ENCODE peak calls at places on chromosomes 7 and 10, in four cellular contexts. T is neuronal stem cell, K is H1, R is mesenchymal stem cell. X is an unnamed sample.

GRCh38 chr10:111974325-111974724 is 209.2 kb downstream of the GPAM start:
- DNase-seq in R (no peak), K (no peak), T (no peak), X (no peak)

GRCh38 chr7:32393861-32394260 is 96.3 kb downstream of the LSM5 start:
- DNase-seq in T (no peak), R (no peak), K (no peak), X (no peak)

GRCh38 chr7:47600199-47601118 is 18.5 kb upstream of the TNS3 start:
- DNase-seq in T (no peak), R (peak; percentile 86), K (no peak), X (no peak)

GRCh38 chr10:128466831-128467371 is 340.7 kb upstream of the MKI67 start:
- DNase-seq in T (no peak), R (no peak), K (no peak), X (no peak)

GRCh38 chr7:122412441-122412840 is 107.9 kb upstream of the FEZF1 start:
- DNase-seq in K (no peak), R (no peak), T (no peak), X (no peak)

GRCh38 chr7:44348300-44348699 is 22.9 kb upstream of the CAMK2B start:
- DNase-seq in K (peak; percentile 63), T (no peak), R (peak; percentile 55), X (peak; percentile 79)

GRCh38 chr10:186911-187310 is 51.7 kb downstream of the ZMYND11 start:
- DNase-seq in K (no peak), T (no peak), R (no peak), X (no peak)

GRCh38 chr10:103546401-103546800 is 52.9 kb downstream of the NEURL1 start:
- DNase-seq in K (no peak), T (no peak), R (no peak), X (peak; percentile 8)

GRCh38 chr10:58641095-58641531 is 128.4 kb downstream of the BICC1 start:
- DNase-seq in T (no peak), R (peak; percentile 86), K (no peak), X (no peak)

GRCh38 chr10:36781570-36781969 is 343.8 kb upstream of the ANKRD30A start:
- DNase-seq in K (no peak), R (no peak), T (no peak), X (no peak)

GRCh38 chr7:37730489-37730888 is 46.9 kb downstream of the GPR141 start:
- DNase-seq in T (no peak), R (no peak), K (no peak), X (no peak)

GRCh38 chr10:70837660-70838059 is 21.9 kb downstream of the SGPL1 start:
- DNase-seq in K (no peak), T (no peak), R (no peak), X (no peak)

GRCh38 chr10:77692782-77693181 is 55.2 kb upstream of the KCNMA1 start:
- DNase-seq in R (no peak), T (no peak), K (no peak), X (no peak)

GRCh38 chr10:123564631-123565030 is 101.5 kb upstream of the GPR26 start:
- DNase-seq in R (no peak), K (no peak), T (no peak), X (no peak)

DNA sequence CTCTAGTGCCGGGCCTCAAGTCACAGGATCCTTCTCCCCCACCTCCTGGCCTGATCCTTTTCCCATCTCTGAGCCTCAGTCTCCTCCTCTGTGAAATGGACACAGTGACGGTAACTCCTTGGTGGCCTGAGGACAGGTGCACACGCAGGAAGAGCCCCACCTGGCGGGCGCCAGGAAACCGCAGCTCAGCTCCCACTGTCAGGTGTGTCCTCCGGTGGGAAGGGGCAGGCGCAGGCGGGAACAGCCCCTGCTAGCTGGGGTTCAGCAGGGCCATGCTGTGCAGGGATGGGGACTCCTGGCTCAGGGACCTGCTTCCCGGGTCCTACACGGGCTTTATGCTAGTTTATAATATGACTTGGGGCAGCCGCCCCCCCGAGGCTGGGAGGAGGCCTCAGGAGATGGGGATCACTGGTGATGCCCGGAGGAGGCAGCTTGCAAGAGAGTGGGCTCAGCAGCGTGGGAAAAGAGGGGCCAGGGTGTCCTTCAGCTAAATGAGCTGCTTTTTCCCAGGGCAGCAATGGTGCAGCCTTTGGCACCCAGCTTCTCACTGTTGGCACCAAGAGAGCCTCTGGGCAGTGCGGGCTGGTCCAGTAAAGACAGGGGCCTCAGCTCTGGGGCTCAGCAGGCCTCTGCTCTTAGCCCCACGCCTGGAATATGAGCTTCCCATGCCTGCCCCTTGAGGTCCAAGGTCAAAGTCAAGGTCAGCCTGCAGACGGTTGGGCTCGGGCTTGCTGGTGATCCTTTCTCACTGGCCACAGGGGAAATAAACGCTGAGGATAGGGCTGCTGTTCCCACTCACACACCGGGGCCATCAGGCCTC is 68.0 kb upstream of the FAM20C start:
- DNase-seq in K (no peak), R (no peak), T (no peak), X (no peak)
- H2AK5ac ChIP-seq in K (no peak overlapping the region), R (no peak overlapping the region), T (peak overlapping the region; percentile 85), X (no peak overlapping the region)

GRCh38 chr7:87151701-87152111 is 547 bp upstream of the DMTF1 start:
- DNase-seq in T (no peak), K (no peak), R (no peak), X (no peak)
- H2BK12ac ChIP-seq in T (no peak overlapping the region), K (peak overlapping the region; percentile 54), R (no peak overlapping the region), X (no peak overlapping the region)

GRCh38 chr7:5429857-5430611 is 6.4 kb upstream of the TNRC18 start:
- DNase-seq in R (no peak), K (no peak), T (no peak), X (no peak)

GRCh38 chr7:5429253-5429856 is 5.7 kb upstream of the TNRC18 start:
- DNase-seq in K (peak; percentile 75), R (peak; percentile 80), T (no peak), X (peak; percentile 72)

GRCh38 chr7:5431485-5432118 is 8.0 kb upstream of the TNRC18 start:
- DNase-seq in T (no peak), K (no peak), R (peak; percentile 40), X (no peak)

GRCh38 chr7:5428470-5429252 is 5.0 kb upstream of the TNRC18 start:
- DNase-seq in T (no peak), R (peak; percentile 95), K (no peak), X (no peak)

GRCh38 chr7:5430612-5430947 is 6.9 kb upstream of the TNRC18 start:
- DNase-seq in T (no peak), R (no peak), K (no peak), X (no peak)
- H2BK15ac ChIP-seq in T (no peak overlapping the region), R (no peak overlapping the region), K (peak overlapping the region; percentile 100), X (no peak overlapping the region)

GRCh38 chr7:14228341-14228740 is 238.9 kb upstream of the ETV1 start:
- DNase-seq in K (no peak), T (no peak), R (peak; percentile 41), X (no peak)

GRCh38 chr7:14233898-14234174 is 244.4 kb upstream of the ETV1 start:
- DNase-seq in R (no peak), K (no peak), T (no peak), X (no peak)

GRCh38 chr7:14233026-14233897 is 243.8 kb upstream of the ETV1 start:
- DNase-seq in R (peak; percentile 30), T (no peak), K (no peak), X (no peak)

GRCh38 chr7:14229047-14229446 is 239.6 kb upstream of the ETV1 start:
- DNase-seq in K (no peak), R (peak; percentile 15), T (no peak), X (no peak)
- H2AK5ac ChIP-seq in K (no peak overlapping the region), R (no peak overlapping the region), T (no peak overlapping the region), X (no peak overlapping the region)

GRCh38 chr10:14603539-14604102 is 171.1 kb downstream of the FAM107B start:
- DNase-seq in R (peak; percentile 37), T (no peak), K (peak; percentile 52), X (peak; percentile 27)

GRCh38 chr10:14606633-14607032 is 168.1 kb downstream of the FAM107B start:
- DNase-seq in T (no peak), K (no peak), R (no peak), X (no peak)

GRCh38 chr10:14604181-14605142 is 170.2 kb downstream of the FAM107B start:
- DNase-seq in T (peak; percentile 78), K (peak; percentile 67), R (peak; percentile 73), X (peak; percentile 45)

GRCh38 chr10:14602807-14603538 is 171.7 kb downstream of the FAM107B start:
- DNase-seq in R (peak; percentile 16), K (no peak), T (no peak), X (no peak)

GRCh38 chr10:14605231-14605925 is 169.3 kb downstream of the FAM107B start:
- DNase-seq in T (no peak), K (no peak), R (peak; percentile 86), X (peak; percentile 17)
- H2BK12ac ChIP-seq in T (no peak overlapping the region), K (no peak overlapping the region), R (no peak overlapping the region), X (no peak overlapping the region)

GRCh38 chr10:60350400-60350799 is 39.3 kb downstream of the ANK3 start:
- DNase-seq in R (peak; percentile 53), T (no peak), K (no peak), X (no peak)
- H2BK15ac ChIP-seq in R (peak overlapping the region; percentile 98), T (no peak overlapping the region), K (no peak overlapping the region), X (peak overlapping the region; percentile 15)

GRCh38 chr7:128865303-128865702 is 2.6 kb downstream of the ATP6V1F start:
- DNase-seq in R (no peak), K (no peak), T (no peak), X (no peak)

GRCh38 chr7:128863433-128863989 is 855 bp downstream of the ATP6V1F start:
- DNase-seq in R (peak; percentile 84), K (peak; percentile 65), T (peak; percentile 51), X (peak; percentile 71)

GRCh38 chr7:128861957-128862570 is 592 bp upstream of the ATP6V1F start:
- DNase-seq in K (no peak), T (no peak), R (no peak), X (no peak)

GRCh38 chr7:128860158-128861073 is 2.2 kb upstream of the ATP6V1F start:
- DNase-seq in T (no peak), K (no peak), R (no peak), X (peak; percentile 50)

GRCh38 chr7:128862571-128863432 is at the start of gene ATP6V1F:
- DNase-seq in K (peak; percentile 100), T (peak; percentile 99), R (peak; percentile 97), X (peak; percentile 98)
- H2AK5ac ChIP-seq in K (no peak within 1 kb of the TSS), T (peak within 1 kb of the TSS; percentile 11), R (no peak within 1 kb of the TSS), X (no peak within 1 kb of the TSS)

X was measured in H9.